ENCODE peak calls at places on chromosomes 16 and 17, in five cellular contexts. One of them, this sample, is unnamed.

GRCh38 chr16:87556941-87557459 is 45.3 kb upstream of the JPH3 start:
- DNase-seq in adrenal gland: peak; percentile 79
- DNase-seq in A549: no peak
- DNase-seq in testis: no peak
- DNase-seq in stomach: no peak
- DNase-seq in this sample: peak; percentile 64

GRCh38 chr17:50637829-50638571 is 3.3 kb downstream of the ABCC3 start:
- DNase-seq in adrenal gland: no peak
- DNase-seq in stomach: no peak
- DNase-seq in A549: no peak
- DNase-seq in testis: no peak
- DNase-seq in this sample: no peak

GRCh38 chr16:27458196-27458728 is 56.3 kb downstream of the IL21R start:
- DNase-seq in stomach: no peak
- DNase-seq in adrenal gland: no peak
- DNase-seq in A549: no peak
- DNase-seq in testis: no peak
- DNase-seq in this sample: no peak

GRCh38 chr17:79622201-79622601 is 11.3 kb upstream of the RBFOX3 start:
- DNase-seq in adrenal gland: no peak
- DNase-seq in stomach: no peak
- DNase-seq in testis: peak; percentile 11
- DNase-seq in A549: no peak
- DNase-seq in this sample: no peak

GRCh38 chr17:65394811-65395472 is 166.5 kb downstream of the AXIN2 start:
- DNase-seq in stomach: no peak
- DNase-seq in A549: no peak
- DNase-seq in testis: no peak
- DNase-seq in adrenal gland: no peak
- DNase-seq in this sample: no peak

GRCh38 chr16:88783391-88784073 is 1.5 kb downstream of the PIEZO1 start:
- DNase-seq in adrenal gland: peak; percentile 56
- DNase-seq in testis: no peak
- DNase-seq in stomach: peak; percentile 54
- DNase-seq in A549: no peak
- DNase-seq in this sample: no peak

GRCh38 chr17:13788385-13788784 is 186.7 kb upstream of the HS3ST3A1 start:
- DNase-seq in A549: no peak
- DNase-seq in testis: no peak
- DNase-seq in stomach: no peak
- DNase-seq in adrenal gland: no peak
- DNase-seq in this sample: peak; percentile 21

GRCh38 chr16:30892670-30893069 is 1.2 kb downstream of the BCL7C start:
- DNase-seq in stomach: no peak
- DNase-seq in testis: no peak
- DNase-seq in A549: no peak
- DNase-seq in adrenal gland: no peak
- DNase-seq in this sample: no peak

GRCh38 chr17:39599665-39600468 is 7.9 kb downstream of the NEUROD2 start:
- DNase-seq in stomach: no peak
- DNase-seq in A549: no peak
- DNase-seq in testis: no peak
- DNase-seq in adrenal gland: no peak
- DNase-seq in this sample: no peak

GRCh38 chr16:57969451-57970123 is 1.3 kb downstream of the CNGB1 start:
- DNase-seq in adrenal gland: no peak
- DNase-seq in A549: no peak
- DNase-seq in stomach: no peak
- DNase-seq in testis: no peak
- DNase-seq in this sample: no peak

GRCh38 chr16:57970319-57970718 is 609 bp downstream of the CNGB1 start:
- DNase-seq in A549: no peak
- DNase-seq in adrenal gland: no peak
- DNase-seq in stomach: no peak
- DNase-seq in testis: no peak
- DNase-seq in this sample: no peak

GRCh38 chr16:57966986-57967385 is 3.9 kb downstream of the CNGB1 start:
- DNase-seq in adrenal gland: no peak
- DNase-seq in A549: no peak
- DNase-seq in stomach: no peak
- DNase-seq in testis: no peak
- DNase-seq in this sample: no peak

GRCh38 chr16:57966133-57966805 is 4.7 kb downstream of the CNGB1 start:
- DNase-seq in stomach: no peak
- DNase-seq in adrenal gland: no peak
- DNase-seq in testis: no peak
- DNase-seq in A549: no peak
- DNase-seq in this sample: no peak

GRCh38 chr16:57967916-57968315 is 3.0 kb downstream of the CNGB1 start:
- DNase-seq in testis: no peak
- DNase-seq in adrenal gland: no peak
- DNase-seq in A549: no peak
- DNase-seq in stomach: no peak
- DNase-seq in this sample: no peak
- TF ChIP-seq POLR2A in testis: no peak
- TF ChIP-seq POLR2A in adrenal gland: no peak
- TF ChIP-seq POLR2A in A549: no peak
- TF ChIP-seq POLR2A in stomach: no peak
- TF ChIP-seq POLR2A in this sample: no peak

GRCh38 chr16:11105038-11105903 is 150.7 kb downstream of the SOCS1 start:
- DNase-seq in adrenal gland: peak; percentile 76
- DNase-seq in A549: no peak
- DNase-seq in stomach: no peak
- DNase-seq in testis: peak; percentile 37
- DNase-seq in this sample: no peak
- TF ChIP-seq POLR2A in adrenal gland: peak; percentile 50
- TF ChIP-seq POLR2A in A549: no peak
- TF ChIP-seq POLR2A in stomach: no peak
- TF ChIP-seq POLR2A in testis: no peak
- TF ChIP-seq POLR2A in this sample: no peak

DNA sequence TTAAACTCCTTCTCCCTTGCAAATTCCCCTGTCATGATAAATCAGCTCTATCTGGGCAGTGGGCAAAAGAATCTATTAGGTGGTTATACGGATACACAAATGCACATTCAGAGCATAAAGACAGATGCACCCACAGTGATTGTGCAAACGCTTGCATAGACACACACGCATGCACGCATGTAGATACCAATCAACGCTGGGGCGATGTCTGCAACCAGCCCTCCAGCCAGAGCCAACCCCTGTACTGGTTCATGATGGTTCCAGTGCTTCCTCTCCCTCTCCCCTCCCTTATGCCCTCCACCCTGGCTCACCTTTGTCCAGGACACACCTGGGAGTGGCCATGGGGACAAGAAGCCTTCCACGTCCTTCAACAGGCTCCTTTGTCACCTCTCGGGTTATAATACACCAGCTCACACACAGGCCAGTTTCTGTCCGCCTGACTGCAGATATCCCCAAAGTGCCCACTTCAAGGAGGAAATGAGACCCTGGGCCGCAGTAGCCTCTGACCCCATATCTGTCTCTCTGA is 33.1 kb upstream of the SNN start:
- DNase-seq in adrenal gland: no peak
- DNase-seq in testis: no peak
- DNase-seq in A549: no peak
- DNase-seq in stomach: peak; percentile 47
- DNase-seq in this sample: no peak
- TF ChIP-seq POLR2A in adrenal gland: no peak
- TF ChIP-seq POLR2A in testis: no peak
- TF ChIP-seq POLR2A in A549: no peak
- TF ChIP-seq POLR2A in stomach: no peak
- TF ChIP-seq POLR2A in this sample: no peak

GRCh38 chr17:71757156-71757555 is 363.7 kb upstream of the SOX9 start:
- DNase-seq in adrenal gland: no peak
- DNase-seq in testis: no peak
- DNase-seq in A549: no peak
- DNase-seq in stomach: no peak
- DNase-seq in this sample: no peak

GRCh38 chr17:71762526-71762925 is 358.3 kb upstream of the SOX9 start:
- DNase-seq in testis: no peak
- DNase-seq in adrenal gland: no peak
- DNase-seq in stomach: no peak
- DNase-seq in A549: no peak
- DNase-seq in this sample: no peak

GRCh38 chr17:71757956-71758355 is 362.9 kb upstream of the SOX9 start:
- DNase-seq in A549: no peak
- DNase-seq in adrenal gland: no peak
- DNase-seq in stomach: no peak
- DNase-seq in testis: no peak
- DNase-seq in this sample: no peak

GRCh38 chr17:71759422-71760060 is 361.3 kb upstream of the SOX9 start:
- DNase-seq in testis: no peak
- DNase-seq in stomach: no peak
- DNase-seq in A549: no peak
- DNase-seq in adrenal gland: no peak
- DNase-seq in this sample: no peak

GRCh38 chr17:71760062-71760720 is 360.6 kb upstream of the SOX9 start:
- DNase-seq in stomach: no peak
- DNase-seq in A549: no peak
- DNase-seq in testis: peak; percentile 25
- DNase-seq in adrenal gland: no peak
- DNase-seq in this sample: no peak
- TF ChIP-seq POLR2A in stomach: no peak
- TF ChIP-seq POLR2A in A549: no peak
- TF ChIP-seq POLR2A in testis: no peak
- TF ChIP-seq POLR2A in adrenal gland: no peak
- TF ChIP-seq POLR2A in this sample: no peak

GRCh38 chr17:41734139-41734948 is at the start of gene HAP1:
- DNase-seq in adrenal gland: no peak
- DNase-seq in stomach: peak; percentile 27
- DNase-seq in A549: peak; percentile 84
- DNase-seq in testis: peak; percentile 65
- DNase-seq in this sample: peak; percentile 26
- TF ChIP-seq POLR2A in adrenal gland: peak; percentile 48
- TF ChIP-seq POLR2A in stomach: no peak
- TF ChIP-seq POLR2A in A549: peak; percentile 100
- TF ChIP-seq POLR2A in testis: no peak
- TF ChIP-seq POLR2A in this sample: no peak

GRCh38 chr17:75219815-75220214 is 14.3 kb downstream of the NUP85 start:
- DNase-seq in testis: no peak
- DNase-seq in adrenal gland: no peak
- DNase-seq in stomach: no peak
- DNase-seq in A549: no peak
- DNase-seq in this sample: no peak
- TF ChIP-seq POLR2A in testis: no peak
- TF ChIP-seq POLR2A in adrenal gland: no peak
- TF ChIP-seq POLR2A in stomach: no peak
- TF ChIP-seq POLR2A in A549: no peak
- TF ChIP-seq POLR2A in this sample: no peak

GRCh38 chr17:48970865-48971687 is 2.7 kb upstream of the GIP start:
- DNase-seq in stomach: no peak
- DNase-seq in A549: no peak
- DNase-seq in testis: no peak
- DNase-seq in adrenal gland: no peak
- DNase-seq in this sample: no peak
- TF ChIP-seq POLR2A in stomach: no peak
- TF ChIP-seq POLR2A in A549: no peak
- TF ChIP-seq POLR2A in testis: no peak
- TF ChIP-seq POLR2A in adrenal gland: no peak
- TF ChIP-seq POLR2A in this sample: no peak

GRCh38 chr16:4081577-4082021 is 34.6 kb downstream of the ADCY9 start:
- DNase-seq in adrenal gland: no peak
- DNase-seq in stomach: no peak
- DNase-seq in A549: no peak
- DNase-seq in testis: no peak
- DNase-seq in this sample: no peak
- TF ChIP-seq POLR2A in adrenal gland: no peak
- TF ChIP-seq POLR2A in stomach: no peak
- TF ChIP-seq POLR2A in A549: no peak
- TF ChIP-seq POLR2A in testis: no peak
- TF ChIP-seq POLR2A in this sample: no peak

This sample was measured in heart left ventricle.